ENCODE peak calls at places on chromosome 13, in five cellular contexts. N is renal cortical epithelial cell, A is adipocyte, V is T-helper 17 cell, U is HEK293T. C is an unnamed sample.

GRCh38 chr13:102504002-102504401 is 92.8 kb upstream of the TPP2 start:
- DNase-seq in N (no peak), A (no peak), V (no peak), U (no peak), C (no peak)

GRCh38 chr13:112905990-112906641 is 62.9 kb upstream of the MCF2L start:
- DNase-seq in N (peak; percentile 40), A (no peak), V (no peak), U (no peak), C (no peak)

GRCh38 chr13:99792079-99792921 is 179.3 kb downstream of the ZIC5 start:
- DNase-seq in N (no peak), A (no peak), V (no peak), U (no peak), C (no peak)

GRCh38 chr13:97266328-97266727 is 44.2 kb downstream of the MBNL2 start:
- DNase-seq in N (no peak), A (no peak), V (no peak), U (peak; percentile 20), C (no peak)

GRCh38 chr13:79525458-79525857 is 44.5 kb downstream of the NDFIP2 start:
- DNase-seq in N (peak; percentile 29), A (no peak), V (no peak), U (no peak), C (no peak)

GRCh38 chr13:89827552-89827951 is 1519.9 kb upstream of the MIR17HG start:
- DNase-seq in N (no peak), A (no peak), V (no peak), U (no peak), C (peak; percentile 1)

GRCh38 chr13:46211521-46212351 is at the start of gene LRRC63:
- DNase-seq in N (no peak), A (peak; percentile 69), V (peak; percentile 80), U (peak; percentile 82), C (peak; percentile 42)

GRCh38 chr13:113967206-113967720 is 6.6 kb downstream of the C13orf46 start:
- DNase-seq in N (no peak), A (no peak), V (no peak), U (no peak), C (no peak)

GRCh38 chr13:49610176-49610575 is 18.1 kb upstream of the ARL11 start:
- DNase-seq in N (no peak), A (no peak), V (no peak), U (no peak), C (no peak)

C was measured in fibroblast of gingiva.